ENCODE peak calls at places on chromosomes 7 and 10, in eight cellular contexts. N is AG09319, A is brain microvascular endothelial cell, Z is astrocyte of the spinal cord, O is left lung, E is Calu3, P is lower leg skin, L is heart left ventricle. X is an unnamed sample.

GRCh38 chr7:48182736-48183369 is 11.6 kb downstream of the ABCA13 start:
- DNase-seq in N (no peak), A (peak), Z (peak), O (no peak), E (no peak), P (no peak), L (no peak), X (peak)

GRCh38 chr10:75407716-75408511 is 6.3 kb upstream of the ZNF503 start:
- DNase-seq in N (no peak), A (no peak), Z (peak), O (peak), E (no peak), P (peak), L (peak), X (no peak)

GRCh38 chr7:93117852-93118530 is at the start of gene SAMD9:
- DNase-seq in N (peak), A (peak), Z (peak), O (no peak), E (peak), P (no peak), L (peak), X (peak)

GRCh38 chr10:101228682-101229274 is 485 bp downstream of the LBX1 start:
- DNase-seq in N (no peak), A (no peak), Z (no peak), O (no peak), E (no peak), P (no peak), L (no peak), X (no peak)

GRCh38 chr7:129222064-129222463 is 2.8 kb upstream of the AHCYL2 start:
- DNase-seq in N (no peak), A (no peak), Z (no peak), O (no peak), E (no peak), P (peak), L (no peak), X (peak)

GRCh38 chr10:126945351-126946035 is 40.3 kb downstream of the DOCK1 start:
- DNase-seq in N (no peak), A (no peak), Z (no peak), O (no peak), E (no peak), P (peak), L (no peak), X (no peak)

GRCh38 chr10:110216240-110216639 is 8.8 kb downstream of the MXI1 start:
- DNase-seq in N (no peak), A (no peak), Z (no peak), O (no peak), E (no peak), P (no peak), L (no peak), X (no peak)

GRCh38 chr7:147540743-147541142 is 1049.8 kb upstream of the C7orf33 start:
- DNase-seq in N (no peak), A (no peak), Z (no peak), O (no peak), E (no peak), P (no peak), L (no peak), X (no peak)

GRCh38 chr10:11424456-11425287 is 186.8 kb downstream of the USP6NL start:
- DNase-seq in N (peak), A (peak), Z (peak), O (peak), E (peak), P (peak), L (peak), X (peak)

GRCh38 chr7:64087501-64087900 is 42.3 kb downstream of the ZNF727 start:
- DNase-seq in N (no peak), A (no peak), Z (no peak), O (no peak), E (no peak), P (no peak), L (no peak), X (no peak)

GRCh38 chr10:121036431-121036830 is 185.3 kb downstream of the WDR11 start:
- DNase-seq in N (no peak), A (no peak), Z (no peak), O (no peak), E (no peak), P (no peak), L (no peak), X (no peak)

GRCh38 chr10:31656820-31657470 is 271.7 kb downstream of the ARHGAP12 start:
- DNase-seq in N (no peak), A (peak), Z (peak), O (no peak), E (no peak), P (no peak), L (no peak), X (no peak)

GRCh38 chr7:43905209-43905946 is 1.0 kb downstream of the URGCP start:
- DNase-seq in N (no peak), A (no peak), Z (no peak), O (no peak), E (peak), P (peak), L (no peak), X (no peak)

GRCh38 chr7:107999814-108000560 is 3.0 kb downstream of the LAMB1 start:
- DNase-seq in N (no peak), A (no peak), Z (peak), O (no peak), E (no peak), P (no peak), L (no peak), X (no peak)

GRCh38 chr10:95920798-95921426 is 13.1 kb downstream of the CC2D2B start:
- DNase-seq in N (no peak), A (no peak), Z (no peak), O (no peak), E (no peak), P (no peak), L (no peak), X (no peak)

GRCh38 chr10:83373659-83374058 is 765.6 kb upstream of the GHITM start:
- DNase-seq in N (no peak), A (peak), Z (no peak), O (no peak), E (no peak), P (no peak), L (no peak), X (peak)

GRCh38 chr7:73647725-73648592 is 19.7 kb upstream of the VPS37D start:
- DNase-seq in N (no peak), A (no peak), Z (no peak), O (no peak), E (no peak), P (no peak), L (no peak), X (no peak)

GRCh38 chr7:55086413-55087201 is 67.8 kb downstream of the EGFR start:
- DNase-seq in N (peak), A (peak), Z (peak), O (no peak), E (no peak), P (peak), L (no peak), X (peak)

GRCh38 chr10:9305018-9305655 is 1250.6 kb downstream of the GATA3 start:
- DNase-seq in N (no peak), A (no peak), Z (peak), O (no peak), E (no peak), P (no peak), L (no peak), X (peak)

GRCh38 chr10:69123306-69123746 is 652 bp upstream of the VPS26A start:
- DNase-seq in N (peak), A (peak), Z (no peak), O (no peak), E (no peak), P (no peak), L (no peak), X (peak)

GRCh38 chr7:31883761-31884164 is 186.4 kb downstream of the PDE1C start:
- DNase-seq in N (no peak), A (peak), Z (peak), O (no peak), E (no peak), P (no peak), L (no peak), X (peak)

DNA sequence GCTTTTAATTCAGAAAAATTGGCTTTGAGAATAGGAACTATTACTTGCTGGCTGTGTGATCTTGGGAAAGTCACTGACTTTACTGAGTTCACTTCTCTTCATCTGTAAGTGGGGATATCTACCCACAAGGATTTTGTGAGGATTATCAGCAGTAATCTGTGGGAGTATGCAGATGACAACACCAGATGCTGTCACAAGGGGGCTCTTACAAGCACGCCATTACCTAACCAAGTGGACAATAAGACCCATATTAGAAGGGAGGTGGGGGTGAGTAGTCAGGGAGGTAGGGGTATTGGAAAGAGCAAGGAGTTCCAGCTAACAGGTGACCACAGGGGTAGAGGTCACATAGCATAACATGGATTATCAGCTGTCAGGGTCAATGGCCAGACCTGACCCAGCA is 569.4 kb downstream of the SUGCT start:
- DNase-seq in N (no peak), A (no peak), Z (no peak), O (no peak), E (no peak), P (no peak), L (no peak), X (no peak)
- TF ChIP-seq CTCF in N (no peak), A (peak), Z (no peak), O (no peak), E (no peak), P (no peak), L (no peak), X (no peak)

GRCh38 chr10:116738359-116738738 is 4.0 kb downstream of the HSPA12A start:
- DNase-seq in N (no peak), A (no peak), Z (no peak), O (no peak), E (no peak), P (no peak), L (no peak), X (no peak)

GRCh38 chr10:116740971-116741370 is 1.4 kb downstream of the HSPA12A start:
- DNase-seq in N (no peak), A (no peak), Z (no peak), O (no peak), E (no peak), P (no peak), L (no peak), X (no peak)

GRCh38 chr10:116741391-116742351 is 695 bp downstream of the HSPA12A start:
- DNase-seq in N (no peak), A (no peak), Z (no peak), O (no peak), E (no peak), P (no peak), L (peak), X (no peak)

GRCh38 chr10:116733566-116733965 is 8.8 kb downstream of the HSPA12A start:
- DNase-seq in N (no peak), A (no peak), Z (no peak), O (no peak), E (no peak), P (no peak), L (no peak), X (no peak)

GRCh38 chr10:116737582-116738358 is 4.6 kb downstream of the HSPA12A start:
- DNase-seq in N (no peak), A (no peak), Z (no peak), O (no peak), E (no peak), P (no peak), L (no peak), X (no peak)
- TF ChIP-seq CTCF in N (peak), A (peak), Z (peak), O (no peak), E (no peak), P (no peak), L (no peak), X (peak)

GRCh38 chr10:119602241-119603095 is 5.7 kb upstream of the TIAL1 start:
- DNase-seq in N (no peak), A (peak), Z (no peak), O (no peak), E (peak), P (no peak), L (no peak), X (peak)
- TF ChIP-seq CTCF in N (peak), A (peak), Z (peak), O (peak), E (peak), P (no peak), L (peak), X (peak)

DNA sequence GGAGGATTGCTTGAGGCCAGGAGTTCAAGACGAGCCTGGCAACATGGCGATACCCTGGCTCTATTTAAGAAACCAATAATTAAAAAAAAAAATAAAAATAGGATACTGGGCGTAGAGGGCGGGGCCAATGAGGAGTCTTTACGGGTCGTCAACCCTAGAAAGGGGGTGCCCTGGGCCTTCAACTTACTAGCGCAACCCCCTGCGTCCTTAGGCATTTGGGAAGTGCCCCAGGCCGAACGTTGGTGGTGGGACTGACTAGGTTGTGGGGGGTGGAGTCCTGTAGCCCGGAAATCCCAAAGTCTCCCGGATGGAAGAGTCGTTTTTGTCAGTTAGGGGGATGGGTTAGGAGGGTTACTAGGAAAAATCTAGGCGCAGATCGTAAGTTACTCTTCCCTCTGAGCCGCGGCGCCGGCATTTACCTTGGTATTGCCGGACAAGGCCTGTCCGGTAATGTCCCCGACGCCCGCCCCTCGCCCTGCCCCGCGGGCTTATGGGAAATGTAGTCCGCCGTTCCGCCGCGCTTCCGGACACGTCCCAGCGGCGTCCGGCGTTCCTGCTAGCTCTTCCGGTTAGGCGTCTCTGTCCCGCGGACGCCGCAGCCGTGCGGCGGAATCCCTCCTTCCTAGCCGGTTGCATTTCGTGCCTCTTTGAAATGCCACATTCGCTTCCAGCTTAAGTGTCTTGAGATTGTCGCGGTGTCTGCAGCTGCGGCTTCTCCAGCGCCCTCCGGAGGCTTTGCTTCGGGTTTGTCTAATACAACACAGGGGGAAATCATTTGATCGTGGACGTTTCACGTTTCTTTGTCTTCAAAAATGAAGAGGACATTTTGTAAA is 1.3 kb upstream of the ACBD5 start:
- DNase-seq in N (peak), A (peak), Z (peak), O (peak), E (peak), P (peak), L (peak), X (peak)
- TF ChIP-seq CTCF in N (peak), A (peak), Z (peak), O (peak), E (no peak), P (no peak), L (peak), X (peak)

GRCh38 chr10:25522946-25523608 is 348.3 kb downstream of the GPR158 start:
- DNase-seq in N (no peak), A (no peak), Z (peak), O (no peak), E (peak), P (no peak), L (no peak), X (peak)
- TF ChIP-seq CTCF in N (no peak), A (peak), Z (peak), O (no peak), E (no peak), P (no peak), L (no peak), X (peak)

GRCh38 chr10:85623342-85623741 is 743.3 kb downstream of the GRID1 start:
- DNase-seq in N (no peak), A (no peak), Z (no peak), O (no peak), E (no peak), P (peak), L (no peak), X (no peak)
- TF ChIP-seq CTCF in N (no peak), A (no peak), Z (no peak), O (no peak), E (no peak), P (no peak), L (no peak), X (no peak)

GRCh38 chr7:106284516-106285050 is at the start of gene NAMPT:
- DNase-seq in N (no peak), A (no peak), Z (no peak), O (peak), E (peak), P (peak), L (peak), X (no peak)
- TF ChIP-seq CTCF in N (no peak), A (no peak), Z (no peak), O (no peak), E (no peak), P (no peak), L (no peak), X (no peak)

GRCh38 chr7:128217972-128218652 is 23.0 kb upstream of the LEP start:
- DNase-seq in N (no peak), A (no peak), Z (no peak), O (no peak), E (no peak), P (peak), L (no peak), X (no peak)
- TF ChIP-seq CTCF in N (no peak), A (peak), Z (peak), O (no peak), E (no peak), P (no peak), L (no peak), X (peak)